ENCODE peak calls at places on chromosomes 4 and X, in six cellular contexts. X, Z, Q, D, N and W are unnamed samples.

GRCh38 chr4:127055349-127055748 is 577.4 kb upstream of the INTU start:
- DNase-seq in X (no peak), Z (no peak), Q (no peak), D (no peak), N (no peak), W (no peak)

GRCh38 chrX:74382613-74383012 is 38.7 kb upstream of the SLC16A2 start:
- DNase-seq in X (peak), Z (peak), Q (peak), D (peak), N (peak), W (peak)

GRCh38 chr4:114729339-114729738 is 130.7 kb downstream of the UGT8 start:
- DNase-seq in X (no peak), Z (no peak), Q (no peak), D (no peak), N (no peak), W (no peak)

GRCh38 chr4:101191302-101192098 is 155.8 kb downstream of the PPP3CA start:
- DNase-seq in X (peak), Z (no peak), Q (peak), D (peak), N (no peak), W (peak)

GRCh38 chrX:66833426-66833825 is 194.5 kb upstream of the EDA2R start:
- DNase-seq in X (no peak), Z (no peak), Q (no peak), D (no peak), N (no peak), W (no peak)

GRCh38 chr4:24910504-24910903 is 2.3 kb downstream of the CCDC149 start:
- DNase-seq in X (no peak), Z (no peak), Q (no peak), D (no peak), N (no peak), W (no peak)

GRCh38 chrX:25717122-25717521 is 421.0 kb upstream of the MAGEB18 start:
- DNase-seq in X (no peak), Z (no peak), Q (no peak), D (no peak), N (no peak), W (no peak)

GRCh38 chr4:35934370-35934981 is 309.8 kb downstream of the ARAP2 start:
- DNase-seq in X (no peak), Z (no peak), Q (no peak), D (no peak), N (peak), W (no peak)

GRCh38 chr4:92163348-92163747 is 140.4 kb upstream of the GRID2 start:
- DNase-seq in X (no peak), Z (no peak), Q (no peak), D (no peak), N (no peak), W (no peak)

GRCh38 chrX:44784241-44784640 is 59.6 kb upstream of the DUSP21 start:
- DNase-seq in X (no peak), Z (no peak), Q (no peak), D (no peak), N (no peak), W (no peak)

GRCh38 chr4:5712517-5712916 is 1.5 kb downstream of the EVC start:
- DNase-seq in X (no peak), Z (no peak), Q (no peak), D (no peak), N (no peak), W (no peak)

GRCh38 chr4:95693594-95693993 is 144.8 kb upstream of the UNC5C start:
- DNase-seq in X (no peak), Z (peak), Q (no peak), D (peak), N (no peak), W (no peak)

GRCh38 chrX:63560601-63561218 is 209.6 kb upstream of the SPIN4 start:
- DNase-seq in X (peak), Z (peak), Q (peak), D (peak), N (peak), W (peak)

GRCh38 chr4:180828455-180829018 is 1414.7 kb upstream of the TENM3 start:
- DNase-seq in X (no peak), Z (peak), Q (no peak), D (peak), N (no peak), W (no peak)

GRCh38 chrX:24877854-24878650 is 137.7 kb downstream of the ARX start:
- DNase-seq in X (no peak), Z (no peak), Q (no peak), D (no peak), N (no peak), W (no peak)

GRCh38 chrX:118251251-118251650 is 94.7 kb upstream of the WDR44 start:
- DNase-seq in X (no peak), Z (no peak), Q (no peak), D (no peak), N (no peak), W (no peak)

GRCh38 chr4:80393246-80393969 is 57.9 kb downstream of the CFAP299 start:
- DNase-seq in X (no peak), Z (no peak), Q (no peak), D (no peak), N (no peak), W (no peak)

GRCh38 chr4:16360694-16361262 is 134.5 kb upstream of the TAPT1 start:
- DNase-seq in X (no peak), Z (no peak), Q (no peak), D (no peak), N (peak), W (no peak)

GRCh38 chr4:102836596-102836995 is 9.2 kb upstream of the UBE2D3 start:
- DNase-seq in X (no peak), Z (no peak), Q (no peak), D (no peak), N (no peak), W (no peak)

GRCh38 chr4:38562751-38563198 is 101.2 kb upstream of the KLF3 start:
- DNase-seq in X (peak), Z (no peak), Q (peak), D (peak), N (no peak), W (peak)

GRCh38 chr4:20408596-20408995 is 156.9 kb downstream of the SLIT2 start:
- DNase-seq in X (no peak), Z (no peak), Q (no peak), D (no peak), N (no peak), W (no peak)

GRCh38 chr4:126247409-126247808 is 932.7 kb downstream of the FAT4 start:
- DNase-seq in X (no peak), Z (no peak), Q (no peak), D (no peak), N (no peak), W (no peak)

GRCh38 chr4:112061418-112061817 is 83.8 kb upstream of the FAM241A start:
- DNase-seq in X (no peak), Z (no peak), Q (peak), D (no peak), N (no peak), W (no peak)

GRCh38 chr4:182578402-182578801 is 335.2 kb downstream of the TENM3 start:
- DNase-seq in X (no peak), Z (no peak), Q (no peak), D (no peak), N (no peak), W (no peak)

GRCh38 chr4:186634591-186635128 is 79.3 kb upstream of the MTNR1A start:
- DNase-seq in X (no peak), Z (no peak), Q (no peak), D (no peak), N (no peak), W (no peak)
- H3K27ac ChIP-seq in X (no peak), Z (no peak), Q (no peak), D (no peak), N (no peak), W (no peak)

GRCh38 chr4:76691767-76692689 is 205.9 kb downstream of the SOWAHB start:
- DNase-seq in X (no peak), Z (no peak), Q (no peak), D (no peak), N (no peak), W (no peak)

GRCh38 chr4:76690091-76690905 is 207.6 kb downstream of the SOWAHB start:
- DNase-seq in X (no peak), Z (no peak), Q (no peak), D (no peak), N (no peak), W (no peak)

GRCh38 chr4:76690906-76691275 is 207.1 kb downstream of the SOWAHB start:
- DNase-seq in X (no peak), Z (no peak), Q (no peak), D (no peak), N (no peak), W (no peak)

GRCh38 chr4:76694056-76694455 is 203.9 kb downstream of the SOWAHB start:
- DNase-seq in X (no peak), Z (no peak), Q (no peak), D (no peak), N (no peak), W (no peak)

DNA sequence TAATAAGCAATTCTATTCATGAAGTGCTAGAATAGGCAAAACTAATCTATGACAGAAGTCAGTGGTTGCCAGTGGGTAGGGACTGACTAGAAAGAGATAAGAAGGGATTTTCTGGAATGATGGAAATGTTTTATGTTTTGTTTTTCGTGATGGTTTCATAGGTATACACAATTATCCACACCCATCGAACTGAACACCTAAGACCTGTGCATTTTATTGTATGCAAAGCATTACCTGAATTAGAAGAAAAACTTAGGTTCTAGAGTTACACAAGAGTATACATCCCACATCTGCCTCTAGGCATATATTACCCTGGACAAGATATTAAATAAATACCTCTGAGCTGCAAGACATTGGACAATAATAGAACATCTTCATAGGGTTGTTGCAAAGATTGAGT is 205.2 kb downstream of the SOWAHB start:
- DNase-seq in X (no peak), Z (no peak), Q (no peak), D (no peak), N (no peak), W (no peak)
- H3K27ac ChIP-seq in X (no peak), Z (no peak), Q (no peak), D (no peak), N (no peak), W (no peak)

GRCh38 chr4:13626492-13627184 is 887 bp downstream of the BOD1L1 start:
- DNase-seq in X (no peak), Z (no peak), Q (no peak), D (no peak), N (peak), W (no peak)
- H3K27ac ChIP-seq in X (peak), Z (peak), Q (peak), D (peak), N (peak), W (peak)

GRCh38 chr4:75726577-75726976 is 2.2 kb downstream of the USO1 start:
- DNase-seq in X (no peak), Z (no peak), Q (no peak), D (no peak), N (no peak), W (no peak)
- H3K27ac ChIP-seq in X (peak), Z (no peak), Q (peak), D (no peak), N (no peak), W (peak)

GRCh38 chr4:128306992-128307581 is 19.5 kb upstream of the PGRMC2 start:
- DNase-seq in X (no peak), Z (peak), Q (no peak), D (no peak), N (no peak), W (no peak)
- H3K27ac ChIP-seq in X (no peak), Z (no peak), Q (no peak), D (no peak), N (peak), W (no peak)

DNA sequence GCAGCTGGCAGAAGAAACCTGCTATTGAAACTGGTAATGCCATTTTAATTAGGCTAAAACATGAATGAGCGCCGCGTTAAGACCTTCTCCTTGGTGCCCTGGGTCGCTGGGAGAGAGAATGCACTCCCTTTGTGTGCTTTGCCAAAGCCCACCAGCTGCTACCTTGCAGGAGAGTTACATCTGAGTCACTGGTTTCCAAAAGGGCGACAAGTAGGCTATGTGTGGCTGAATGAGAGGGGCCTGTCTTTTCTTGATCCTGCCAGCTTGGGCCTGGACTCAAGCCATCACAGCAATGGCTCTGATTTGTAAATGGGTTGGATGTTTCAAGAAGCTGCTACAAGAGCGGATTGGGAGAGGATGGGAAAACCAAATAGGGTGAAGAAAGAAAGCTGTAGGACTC is 81.5 kb downstream of the NHS start:
- DNase-seq in X (no peak), Z (no peak), Q (no peak), D (no peak), N (no peak), W (no peak)
- H3K27ac ChIP-seq in X (no peak), Z (no peak), Q (no peak), D (no peak), N (no peak), W (no peak)

GRCh38 chr4:142242156-142242555 is 603.9 kb downstream of the INPP4B start:
- DNase-seq in X (no peak), Z (no peak), Q (no peak), D (no peak), N (no peak), W (no peak)

GRCh38 chr4:142236268-142236667 is 599.9 kb downstream of the IL15 start:
- DNase-seq in X (no peak), Z (no peak), Q (no peak), D (no peak), N (no peak), W (no peak)

GRCh38 chr4:142243250-142243649 is 602.9 kb downstream of the INPP4B start:
- DNase-seq in X (no peak), Z (no peak), Q (no peak), D (no peak), N (no peak), W (no peak)

DNA sequence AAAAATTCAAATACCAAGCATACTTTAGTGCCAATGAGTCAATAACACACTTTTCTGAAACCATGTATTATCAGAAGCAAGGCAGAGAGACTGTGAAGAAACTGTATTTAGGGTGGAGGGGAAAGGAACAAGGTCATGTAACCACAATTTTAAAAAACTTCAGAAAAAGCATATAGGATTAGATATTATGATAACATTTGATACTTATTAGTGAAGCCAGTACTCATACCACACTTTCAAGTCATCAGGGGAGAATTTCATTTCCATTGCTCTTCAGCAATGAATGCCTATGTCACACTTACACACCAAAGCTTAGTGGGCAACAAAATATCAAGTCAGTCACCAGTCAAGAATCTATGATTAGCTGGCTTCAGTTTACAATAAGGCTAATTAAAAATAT is 602.2 kb downstream of the IL15 start:
- DNase-seq in X (no peak), Z (no peak), Q (no peak), D (no peak), N (no peak), W (no peak)
- H3K27ac ChIP-seq in X (no peak), Z (no peak), Q (no peak), D (no peak), N (no peak), W (no peak)